ENCODE peak calls at places on chromosome 13, in eight cellular contexts. One of them, this sample, is unnamed.

GRCh38 chr13:24747248-24748151 is 16.5 kb upstream of the RNF17 start:
- DNase-seq in CD8-positive, alpha-beta T cell: no peak
- DNase-seq in esophagus muscularis mucosa: no peak
- DNase-seq in A549: no peak
- DNase-seq in BE2C: no peak
- DNase-seq in DND-41: no peak
- DNase-seq in LNCaP clone FGC: no peak
- DNase-seq in Panc1: no peak
- DNase-seq in this sample: no peak

GRCh38 chr13:30892966-30893365 is 13.1 kb upstream of the MEDAG start:
- DNase-seq in BE2C: peak; percentile 65
- DNase-seq in A549: peak; percentile 13
- DNase-seq in Panc1: no peak
- DNase-seq in esophagus muscularis mucosa: no peak
- DNase-seq in LNCaP clone FGC: no peak
- DNase-seq in DND-41: peak; percentile 17
- DNase-seq in CD8-positive, alpha-beta T cell: no peak
- DNase-seq in this sample: no peak

GRCh38 chr13:98313938-98314292 is 136.8 kb upstream of the RNF113B start:
- DNase-seq in esophagus muscularis mucosa: no peak
- DNase-seq in CD8-positive, alpha-beta T cell: no peak
- DNase-seq in Panc1: no peak
- DNase-seq in DND-41: no peak
- DNase-seq in A549: no peak
- DNase-seq in LNCaP clone FGC: no peak
- DNase-seq in BE2C: no peak
- DNase-seq in this sample: no peak

GRCh38 chr13:46749951-46750350 is 47.0 kb downstream of the ESD start:
- DNase-seq in esophagus muscularis mucosa: no peak
- DNase-seq in Panc1: no peak
- DNase-seq in DND-41: no peak
- DNase-seq in BE2C: no peak
- DNase-seq in A549: no peak
- DNase-seq in CD8-positive, alpha-beta T cell: no peak
- DNase-seq in LNCaP clone FGC: no peak
- DNase-seq in this sample: no peak

GRCh38 chr13:109401307-109401706 is 385.1 kb downstream of the IRS2 start:
- DNase-seq in esophagus muscularis mucosa: no peak
- DNase-seq in DND-41: no peak
- DNase-seq in A549: no peak
- DNase-seq in Panc1: no peak
- DNase-seq in BE2C: peak; percentile 44
- DNase-seq in CD8-positive, alpha-beta T cell: no peak
- DNase-seq in LNCaP clone FGC: no peak
- DNase-seq in this sample: no peak

GRCh38 chr13:39897636-39898035 is 242.2 kb downstream of the COG6 start:
- DNase-seq in CD8-positive, alpha-beta T cell: no peak
- DNase-seq in Panc1: no peak
- DNase-seq in LNCaP clone FGC: no peak
- DNase-seq in esophagus muscularis mucosa: no peak
- DNase-seq in A549: no peak
- DNase-seq in BE2C: no peak
- DNase-seq in DND-41: no peak
- DNase-seq in this sample: no peak

GRCh38 chr13:21478881-21479808 is 20.0 kb upstream of the ZDHHC20 start:
- DNase-seq in DND-41: peak; percentile 60
- DNase-seq in Panc1: peak; percentile 27
- DNase-seq in A549: no peak
- DNase-seq in LNCaP clone FGC: no peak
- DNase-seq in esophagus muscularis mucosa: no peak
- DNase-seq in CD8-positive, alpha-beta T cell: no peak
- DNase-seq in BE2C: peak; percentile 51
- DNase-seq in this sample: peak; percentile 85

GRCh38 chr13:39385154-39385553 is 217.8 kb downstream of the LHFPL6 start:
- DNase-seq in BE2C: no peak
- DNase-seq in A549: no peak
- DNase-seq in CD8-positive, alpha-beta T cell: no peak
- DNase-seq in DND-41: no peak
- DNase-seq in Panc1: no peak
- DNase-seq in LNCaP clone FGC: no peak
- DNase-seq in esophagus muscularis mucosa: no peak
- DNase-seq in this sample: no peak

GRCh38 chr13:33838567-33839131 is 20.7 kb downstream of the RFC3 start:
- DNase-seq in esophagus muscularis mucosa: no peak
- DNase-seq in LNCaP clone FGC: no peak
- DNase-seq in CD8-positive, alpha-beta T cell: no peak
- DNase-seq in Panc1: no peak
- DNase-seq in BE2C: no peak
- DNase-seq in A549: no peak
- DNase-seq in DND-41: no peak
- DNase-seq in this sample: no peak

GRCh38 chr13:102968572-102969228 is 97.5 kb downstream of the SLC10A2 start:
- DNase-seq in Panc1: no peak
- DNase-seq in BE2C: no peak
- DNase-seq in CD8-positive, alpha-beta T cell: no peak
- DNase-seq in LNCaP clone FGC: no peak
- DNase-seq in DND-41: no peak
- DNase-seq in A549: no peak
- DNase-seq in esophagus muscularis mucosa: peak; percentile 87
- DNase-seq in this sample: no peak

GRCh38 chr13:71759506-71760225 is 107.3 kb downstream of the DACH1 start:
- DNase-seq in BE2C: no peak
- DNase-seq in Panc1: no peak
- DNase-seq in A549: no peak
- DNase-seq in CD8-positive, alpha-beta T cell: no peak
- DNase-seq in LNCaP clone FGC: no peak
- DNase-seq in DND-41: no peak
- DNase-seq in esophagus muscularis mucosa: no peak
- DNase-seq in this sample: no peak

GRCh38 chr13:105365831-105366230 is 1169.6 kb downstream of the EFNB2 start:
- DNase-seq in BE2C: no peak
- DNase-seq in CD8-positive, alpha-beta T cell: no peak
- DNase-seq in Panc1: no peak
- DNase-seq in A549: no peak
- DNase-seq in esophagus muscularis mucosa: no peak
- DNase-seq in DND-41: peak; percentile 68
- DNase-seq in LNCaP clone FGC: no peak
- DNase-seq in this sample: no peak

GRCh38 chr13:101919541-101920306 is 467.2 kb downstream of the ITGBL1 start:
- DNase-seq in Panc1: no peak
- DNase-seq in esophagus muscularis mucosa: no peak
- DNase-seq in A549: no peak
- DNase-seq in BE2C: peak; percentile 29
- DNase-seq in DND-41: peak; percentile 23
- DNase-seq in CD8-positive, alpha-beta T cell: no peak
- DNase-seq in LNCaP clone FGC: no peak
- DNase-seq in this sample: no peak

GRCh38 chr13:76440568-76440967 is 445.6 kb downstream of the KCTD12 start:
- DNase-seq in Panc1: no peak
- DNase-seq in esophagus muscularis mucosa: no peak
- DNase-seq in A549: no peak
- DNase-seq in BE2C: no peak
- DNase-seq in DND-41: no peak
- DNase-seq in LNCaP clone FGC: no peak
- DNase-seq in CD8-positive, alpha-beta T cell: no peak
- DNase-seq in this sample: no peak

GRCh38 chr13:66962953-66963352 is 267.2 kb downstream of the PCDH9 start:
- DNase-seq in esophagus muscularis mucosa: no peak
- DNase-seq in Panc1: no peak
- DNase-seq in BE2C: no peak
- DNase-seq in DND-41: no peak
- DNase-seq in LNCaP clone FGC: no peak
- DNase-seq in A549: no peak
- DNase-seq in CD8-positive, alpha-beta T cell: no peak
- DNase-seq in this sample: no peak
- H3K4me3 ChIP-seq in esophagus muscularis mucosa: no peak overlapping the region
- H3K4me3 ChIP-seq in Panc1: no peak overlapping the region
- H3K4me3 ChIP-seq in BE2C: no peak overlapping the region
- H3K4me3 ChIP-seq in DND-41: no peak overlapping the region
- H3K4me3 ChIP-seq in LNCaP clone FGC: no peak overlapping the region
- H3K4me3 ChIP-seq in A549: no peak overlapping the region
- H3K4me3 ChIP-seq in CD8-positive, alpha-beta T cell: no peak overlapping the region
- H3K4me3 ChIP-seq in this sample: no peak overlapping the region

GRCh38 chr13:42260885-42261654 is 10.9 kb upstream of the AKAP11 start:
- DNase-seq in Panc1: no peak
- DNase-seq in CD8-positive, alpha-beta T cell: no peak
- DNase-seq in LNCaP clone FGC: no peak
- DNase-seq in DND-41: no peak
- DNase-seq in A549: no peak
- DNase-seq in BE2C: no peak
- DNase-seq in esophagus muscularis mucosa: no peak
- DNase-seq in this sample: no peak

GRCh38 chr13:42270857-42271215 is 1.1 kb upstream of the AKAP11 start:
- DNase-seq in LNCaP clone FGC: no peak
- DNase-seq in Panc1: no peak
- DNase-seq in BE2C: no peak
- DNase-seq in A549: no peak
- DNase-seq in esophagus muscularis mucosa: no peak
- DNase-seq in DND-41: no peak
- DNase-seq in CD8-positive, alpha-beta T cell: no peak
- DNase-seq in this sample: no peak

GRCh38 chr13:42270160-42270856 is 1.6 kb upstream of the AKAP11 start:
- DNase-seq in A549: no peak
- DNase-seq in esophagus muscularis mucosa: no peak
- DNase-seq in CD8-positive, alpha-beta T cell: no peak
- DNase-seq in LNCaP clone FGC: no peak
- DNase-seq in BE2C: no peak
- DNase-seq in Panc1: no peak
- DNase-seq in DND-41: no peak
- DNase-seq in this sample: no peak

GRCh38 chr13:42271337-42272114 is 426 bp upstream of the AKAP11 start:
- DNase-seq in Panc1: peak; percentile 67
- DNase-seq in BE2C: peak; percentile 96
- DNase-seq in DND-41: peak; percentile 97
- DNase-seq in A549: peak; percentile 85
- DNase-seq in LNCaP clone FGC: peak; percentile 89
- DNase-seq in esophagus muscularis mucosa: peak; percentile 99
- DNase-seq in CD8-positive, alpha-beta T cell: peak; percentile 86
- DNase-seq in this sample: peak; percentile 59

DNA sequence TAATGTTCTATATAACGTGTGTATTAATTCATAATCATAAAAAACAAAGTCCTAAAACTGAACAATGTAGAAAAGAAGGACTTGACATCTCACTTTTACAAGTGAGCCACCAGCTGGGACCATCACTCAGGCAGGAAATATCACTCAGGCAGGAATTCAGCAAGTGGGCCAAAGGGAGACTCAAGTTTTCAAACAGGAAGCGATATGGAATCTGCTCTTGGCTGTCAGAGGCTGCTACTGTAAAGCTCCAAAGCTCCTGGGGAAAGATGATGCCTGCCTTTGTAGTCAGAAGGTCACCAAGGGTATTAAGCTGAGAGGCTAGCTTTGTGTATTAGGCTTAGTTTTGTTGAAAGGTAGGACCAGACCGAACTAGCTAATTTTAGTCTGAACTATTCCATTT is 5.5 kb upstream of the AKAP11 start:
- DNase-seq in esophagus muscularis mucosa: no peak
- DNase-seq in A549: no peak
- DNase-seq in DND-41: no peak
- DNase-seq in Panc1: no peak
- DNase-seq in BE2C: no peak
- DNase-seq in LNCaP clone FGC: no peak
- DNase-seq in CD8-positive, alpha-beta T cell: no peak
- DNase-seq in this sample: peak; percentile 22
- H3K4me3 ChIP-seq in esophagus muscularis mucosa: no peak overlapping the region
- H3K4me3 ChIP-seq in A549: no peak overlapping the region
- H3K4me3 ChIP-seq in DND-41: no peak overlapping the region
- H3K4me3 ChIP-seq in Panc1: no peak overlapping the region
- H3K4me3 ChIP-seq in BE2C: no peak overlapping the region
- H3K4me3 ChIP-seq in LNCaP clone FGC: no peak overlapping the region
- H3K4me3 ChIP-seq in CD8-positive, alpha-beta T cell: no peak overlapping the region
- H3K4me3 ChIP-seq in this sample: peak overlapping the region; percentile 28

GRCh38 chr13:25981060-25981459 is 70.8 kb downstream of the SHISA2 start:
- DNase-seq in LNCaP clone FGC: peak; percentile 93
- DNase-seq in A549: no peak
- DNase-seq in BE2C: no peak
- DNase-seq in Panc1: no peak
- DNase-seq in DND-41: no peak
- DNase-seq in CD8-positive, alpha-beta T cell: no peak
- DNase-seq in esophagus muscularis mucosa: no peak
- DNase-seq in this sample: no peak

GRCh38 chr13:25978961-25979360 is 72.9 kb downstream of the SHISA2 start:
- DNase-seq in esophagus muscularis mucosa: no peak
- DNase-seq in CD8-positive, alpha-beta T cell: no peak
- DNase-seq in BE2C: no peak
- DNase-seq in DND-41: no peak
- DNase-seq in LNCaP clone FGC: no peak
- DNase-seq in Panc1: no peak
- DNase-seq in A549: no peak
- DNase-seq in this sample: no peak

GRCh38 chr13:25980255-25980654 is 71.6 kb downstream of the SHISA2 start:
- DNase-seq in CD8-positive, alpha-beta T cell: no peak
- DNase-seq in LNCaP clone FGC: peak; percentile 19
- DNase-seq in A549: no peak
- DNase-seq in esophagus muscularis mucosa: no peak
- DNase-seq in DND-41: no peak
- DNase-seq in Panc1: no peak
- DNase-seq in BE2C: peak; percentile 26
- DNase-seq in this sample: no peak

GRCh38 chr13:25977216-25977615 is 74.6 kb downstream of the SHISA2 start:
- DNase-seq in Panc1: no peak
- DNase-seq in A549: no peak
- DNase-seq in esophagus muscularis mucosa: no peak
- DNase-seq in DND-41: no peak
- DNase-seq in BE2C: no peak
- DNase-seq in CD8-positive, alpha-beta T cell: no peak
- DNase-seq in LNCaP clone FGC: no peak
- DNase-seq in this sample: no peak

GRCh38 chr13:25977671-25978070 is 74.1 kb downstream of the SHISA2 start:
- DNase-seq in A549: no peak
- DNase-seq in Panc1: no peak
- DNase-seq in CD8-positive, alpha-beta T cell: no peak
- DNase-seq in BE2C: no peak
- DNase-seq in esophagus muscularis mucosa: no peak
- DNase-seq in DND-41: no peak
- DNase-seq in LNCaP clone FGC: no peak
- DNase-seq in this sample: peak; percentile 26
- H3K4me3 ChIP-seq in A549: no peak overlapping the region
- H3K4me3 ChIP-seq in Panc1: no peak overlapping the region
- H3K4me3 ChIP-seq in CD8-positive, alpha-beta T cell: no peak overlapping the region
- H3K4me3 ChIP-seq in BE2C: no peak overlapping the region
- H3K4me3 ChIP-seq in esophagus muscularis mucosa: no peak overlapping the region
- H3K4me3 ChIP-seq in DND-41: no peak overlapping the region
- H3K4me3 ChIP-seq in LNCaP clone FGC: no peak overlapping the region
- H3K4me3 ChIP-seq in this sample: peak overlapping the region; percentile 58

DNA sequence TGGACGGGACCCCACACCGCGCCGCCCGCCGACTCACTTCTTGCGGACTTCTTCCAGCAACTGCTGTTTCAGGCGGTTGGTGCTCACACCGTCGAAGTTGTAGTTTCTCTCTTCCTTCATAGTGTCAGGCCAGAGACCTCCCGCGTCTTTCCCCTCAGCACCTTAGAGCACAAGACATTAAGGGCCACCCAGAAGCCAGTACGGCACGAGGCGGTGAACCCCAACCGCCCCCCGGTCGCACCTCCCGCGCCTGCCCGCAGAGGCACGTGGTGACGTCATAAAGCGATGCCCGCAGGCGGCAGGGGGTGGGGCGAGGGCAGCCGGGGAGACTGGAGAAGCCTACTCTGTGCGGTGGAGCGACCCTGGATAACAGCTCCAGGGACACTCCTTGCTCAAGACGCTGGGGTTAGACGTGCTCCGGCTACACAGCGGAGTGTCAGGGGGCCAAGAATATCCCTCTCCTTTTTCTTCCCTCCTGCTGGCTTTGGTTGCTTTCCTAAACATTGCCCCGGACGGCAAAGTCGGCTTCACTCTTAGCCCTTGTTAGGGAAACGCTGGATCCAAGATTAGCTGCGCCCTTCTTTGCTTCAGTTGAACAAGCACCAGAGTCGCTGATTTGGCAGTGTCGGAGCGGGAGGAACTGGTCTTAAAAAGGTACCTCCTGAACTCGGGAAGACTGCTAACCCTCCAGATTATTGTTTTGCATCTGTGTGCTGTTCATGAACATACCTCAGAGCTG is at the start of gene CCDC169:
- DNase-seq in A549: peak; percentile 32
- DNase-seq in DND-41: no peak
- DNase-seq in LNCaP clone FGC: no peak
- DNase-seq in CD8-positive, alpha-beta T cell: peak; percentile 24
- DNase-seq in BE2C: peak; percentile 80
- DNase-seq in Panc1: no peak
- DNase-seq in esophagus muscularis mucosa: no peak
- DNase-seq in this sample: no peak
- H3K4me3 ChIP-seq in A549: peak within 1 kb of the TSS; percentile 62
- H3K4me3 ChIP-seq in DND-41: no peak within 1 kb of the TSS
- H3K4me3 ChIP-seq in LNCaP clone FGC: no peak within 1 kb of the TSS
- H3K4me3 ChIP-seq in CD8-positive, alpha-beta T cell: peak within 1 kb of the TSS; percentile 47
- H3K4me3 ChIP-seq in BE2C: peak within 1 kb of the TSS; percentile 72
- H3K4me3 ChIP-seq in Panc1: peak within 1 kb of the TSS; percentile 63
- H3K4me3 ChIP-seq in esophagus muscularis mucosa: peak within 1 kb of the TSS; percentile 63
- H3K4me3 ChIP-seq in this sample: peak within 1 kb of the TSS; percentile 86

This sample was measured in SK-N-MC.